ENCODE peak calls at places on chromosomes 2 and 18, in six cellular contexts. R, D, M, X, I and Z are unnamed samples.

GRCh38 chr2:119647440-119648169 is 31.4 kb upstream of the TMEM177 start:
- DNase-seq in R (no peak), D (no peak), M (no peak), X (no peak), I (no peak), Z (no peak)

GRCh38 chr2:204892506-204893255 is 347.4 kb downstream of the PARD3B start:
- DNase-seq in R (no peak), D (peak; percentile 38), M (no peak), X (no peak), I (no peak), Z (no peak)

GRCh38 chr18:51196116-51196810 is 1.2 kb downstream of the MEX3C start:
- DNase-seq in R (no peak), D (peak; percentile 14), M (no peak), X (no peak), I (peak; percentile 40), Z (no peak)

GRCh38 chr2:217316743-217317142 is 456.9 kb upstream of the TNP1 start:
- DNase-seq in R (no peak), D (peak; percentile 49), M (no peak), X (no peak), I (no peak), Z (no peak)

GRCh38 chr2:118249531-118249930 is 161.3 kb downstream of the INSIG2 start:
- DNase-seq in R (no peak), D (no peak), M (no peak), X (no peak), I (no peak), Z (no peak)

GRCh38 chr18:72762505-72763122 is 105.2 kb downstream of the NETO1 start:
- DNase-seq in R (no peak), D (peak; percentile 13), M (peak; percentile 74), X (no peak), I (no peak), Z (no peak)

GRCh38 chr2:115200016-115200415 is 757.6 kb downstream of the DPP10 start:
- DNase-seq in R (no peak), D (no peak), M (no peak), X (no peak), I (no peak), Z (no peak)

GRCh38 chr2:204542967-204543608 is 2.2 kb upstream of the PARD3B start:
- DNase-seq in R (no peak), D (no peak), M (peak; percentile 13), X (no peak), I (no peak), Z (no peak)

GRCh38 chr18:74806073-74806472 is 208.4 kb downstream of the ZNF407 start:
- DNase-seq in R (no peak), D (no peak), M (no peak), X (no peak), I (no peak), Z (no peak)

GRCh38 chr2:238120463-238121298 is 17.8 kb upstream of the KLHL30 start:
- DNase-seq in R (no peak), D (no peak), M (no peak), X (no peak), I (no peak), Z (no peak)

GRCh38 chr2:33121925-33122324 is 175.2 kb downstream of the LTBP1 start:
- DNase-seq in R (no peak), D (no peak), M (no peak), X (no peak), I (no peak), Z (no peak)

GRCh38 chr2:147716906-147717305 is 127.9 kb upstream of the ACVR2A start:
- DNase-seq in R (no peak), D (no peak), M (no peak), X (no peak), I (no peak), Z (no peak)

GRCh38 chr2:8515864-8516533 is 165.9 kb upstream of the ID2 start:
- DNase-seq in R (no peak), D (no peak), M (no peak), X (no peak), I (no peak), Z (no peak)

GRCh38 chr18:10304853-10305252 is 149.6 kb upstream of the APCDD1 start:
- DNase-seq in R (no peak), D (no peak), M (no peak), X (peak; percentile 29), I (no peak), Z (no peak)

GRCh38 chr2:23651187-23651983 is 266.4 kb downstream of the KLHL29 start:
- DNase-seq in R (no peak), D (peak; percentile 87), M (no peak), X (no peak), I (no peak), Z (no peak)

GRCh38 chr18:25289040-25289631 is 62.8 kb downstream of the ZNF521 start:
- DNase-seq in R (no peak), D (peak; percentile 91), M (no peak), X (no peak), I (no peak), Z (no peak)

GRCh38 chr18:57446322-57446721 is 11.1 kb downstream of the ONECUT2 start:
- DNase-seq in R (no peak), D (no peak), M (peak; percentile 38), X (no peak), I (no peak), Z (no peak)

GRCh38 chr2:30232801-30233130 is 1.4 kb downstream of the LBH start:
- DNase-seq in R (no peak), D (no peak), M (no peak), X (no peak), I (peak; percentile 50), Z (no peak)

GRCh38 chr2:159755788-159756187 is 42.2 kb downstream of the CD302 start:
- DNase-seq in R (no peak), D (peak; percentile 33), M (no peak), X (no peak), I (no peak), Z (no peak)

GRCh38 chr2:3626817-3627499 is 31.0 kb upstream of the ALLC start:
- DNase-seq in R (no peak), D (no peak), M (no peak), X (peak; percentile 44), I (no peak), Z (no peak)

GRCh38 chr2:224395646-224396390 is 6.1 kb downstream of the FAM124B start:
- DNase-seq in R (no peak), D (no peak), M (no peak), X (no peak), I (no peak), Z (no peak)

GRCh38 chr2:46306988-46307655 is 9.9 kb downstream of the EPAS1 start:
- DNase-seq in R (no peak), D (no peak), M (no peak), X (no peak), I (no peak), Z (no peak)

GRCh38 chr2:65366595-65367125 is 65.7 kb downstream of the SPRED2 start:
- DNase-seq in R (no peak), D (peak; percentile 98), M (peak; percentile 8), X (no peak), I (no peak), Z (no peak)

GRCh38 chr2:112924348-112924747 is 13.4 kb downstream of the IL37 start:
- DNase-seq in R (no peak), D (no peak), M (no peak), X (no peak), I (no peak), Z (no peak)

GRCh38 chr2:109531896-109532727 is 81.7 kb downstream of the SEPTIN10 start:
- DNase-seq in R (no peak), D (no peak), M (no peak), X (peak; percentile 67), I (no peak), Z (no peak)

GRCh38 chr2:72220170-72220569 is 72.5 kb upstream of the CYP26B1 start:
- DNase-seq in R (no peak), D (no peak), M (no peak), X (no peak), I (no peak), Z (no peak)

GRCh38 chr2:112048887-112049286 is 6.2 kb upstream of the TMEM87B start:
- DNase-seq in R (no peak), D (peak; percentile 59), M (no peak), X (no peak), I (no peak), Z (no peak)

GRCh38 chr2:142944264-142944663 is 66.8 kb downstream of the KYNU start:
- DNase-seq in R (no peak), D (no peak), M (no peak), X (no peak), I (no peak), Z (no peak)

GRCh38 chr2:10378189-10378588 is 69.9 kb downstream of the ODC1 start:
- DNase-seq in R (no peak), D (no peak), M (no peak), X (no peak), I (peak; percentile 17), Z (no peak)

GRCh38 chr2:37344453-37345361 is at the start of gene QPCT:
- DNase-seq in R (no peak), D (peak; percentile 59), M (peak; percentile 50), X (peak; percentile 89), I (peak; percentile 34), Z (no peak)

GRCh38 chr2:19287324-19287723 is 71.1 kb downstream of the OSR1 start:
- DNase-seq in R (no peak), D (no peak), M (no peak), X (no peak), I (no peak), Z (no peak)

GRCh38 chr2:28753043-28753683 is 1.5 kb downstream of the PPP1CB start:
- DNase-seq in R (no peak), D (peak; percentile 66), M (peak; percentile 21), X (no peak), I (peak; percentile 44), Z (no peak)